ENCODE peak calls at places on chromosome 1, in ten cellular contexts. K is stimulated activated CD8-positive, alpha-beta memory T cell treated with anti-CD3 and anti-CD28 coated beads, Interleukin-2, amount 100 ng/mL, for 48 hours; P is HEK293T; F is RPMI8226; Z is adrenal gland; N is activated CD4-positive, alpha-beta T cell treated with anti-CD3 and anti-CD28 coated beads for 24 hours; S is aorta; A is tibial artery; M is activated T-helper 1 cell treated with anti-CD3 and anti-CD28 coated beads, Interleukin-12 subunit alpha, Interleukin-12 subunit beta, Interleukin-2, Interleukin-4 antibody, amounts not matched to agents 30 ng/mL and 10 ng/mL and 1 ng/mL, durations not matched to agents 14 hours and 24 hours and 36 hours; U is left ventricle myocardium inferior. E is an unnamed sample.

GRCh38 chr1:53108646-53109580 is 33.5 kb downstream of the SLC1A7 start:
- DNase-seq in K (no peak), P (no peak), F (no peak), Z (no peak), N (no peak), S (no peak), A (no peak), M (no peak), U (no peak), E (no peak)

GRCh38 chr1:166915941-166916340 is 39.9 kb upstream of the TADA1 start:
- DNase-seq in K (no peak), P (peak; percentile 21), F (no peak), Z (no peak), N (no peak), S (no peak), A (no peak), M (no peak), U (no peak), E (peak; percentile 42)

GRCh38 chr1:39105841-39106765 is 80.0 kb downstream of the NDUFS5 start:
- DNase-seq in K (no peak), P (peak; percentile 30), F (peak; percentile 38), Z (peak; percentile 83), N (no peak), S (peak; percentile 84), A (peak; percentile 77), M (peak; percentile 5), U (peak; percentile 48), E (peak; percentile 40)

GRCh38 chr1:246450485-246451251 is 56.4 kb downstream of the SMYD3 start:
- DNase-seq in K (no peak), P (peak; percentile 9), F (peak; percentile 34), Z (no peak), N (no peak), S (no peak), A (no peak), M (no peak), U (no peak), E (no peak)

GRCh38 chr1:178496410-178497135 is at the start of gene CLEC20A:
- DNase-seq in K (no peak), P (no peak), F (no peak), Z (peak; percentile 40), N (no peak), S (no peak), A (no peak), M (no peak), U (no peak), E (peak; percentile 20)

GRCh38 chr1:155170101-155170785 is 2.9 kb downstream of the KRTCAP2 start:
- DNase-seq in K (no peak), P (no peak), F (peak; percentile 1), Z (peak; percentile 14), N (no peak), S (peak; percentile 12), A (peak; percentile 7), M (no peak), U (no peak), E (no peak)

GRCh38 chr1:37434292-37434907 is 40.0 kb upstream of the ZC3H12A start:
- DNase-seq in K (peak; percentile 65), P (peak; percentile 85), F (peak; percentile 80), Z (peak; percentile 80), N (peak; percentile 60), S (peak; percentile 90), A (peak; percentile 68), M (peak; percentile 50), U (peak; percentile 59), E (peak; percentile 86)

GRCh38 chr1:113205980-113206766 is 133.2 kb downstream of the LRIG2 start:
- DNase-seq in K (no peak), P (no peak), F (no peak), Z (no peak), N (no peak), S (no peak), A (no peak), M (no peak), U (no peak), E (no peak)

GRCh38 chr1:203985044-203985443 is 87.9 kb upstream of the SOX13 start:
- DNase-seq in K (no peak), P (no peak), F (no peak), Z (no peak), N (no peak), S (no peak), A (no peak), M (no peak), U (no peak), E (peak; percentile 85)

GRCh38 chr1:147919881-147920280 is 8.3 kb upstream of the GPR89B start:
- DNase-seq in K (no peak), P (no peak), F (no peak), Z (no peak), N (no peak), S (no peak), A (no peak), M (no peak), U (no peak), E (no peak)

GRCh38 chr1:84571150-84571535 is 3.1 kb downstream of the CTBS start:
- DNase-seq in K (no peak), P (no peak), F (no peak), Z (no peak), N (no peak), S (no peak), A (no peak), M (no peak), U (no peak), E (no peak)

GRCh38 chr1:215660259-215660658 is 93.2 kb downstream of the KCTD3 start:
- DNase-seq in K (no peak), P (no peak), F (no peak), Z (no peak), N (no peak), S (no peak), A (no peak), M (no peak), U (no peak), E (no peak)

GRCh38 chr1:38166461-38166860 is 119.9 kb upstream of the POU3F1 start:
- DNase-seq in K (no peak), P (no peak), F (peak; percentile 27), Z (no peak), N (no peak), S (no peak), A (no peak), M (no peak), U (no peak), E (no peak)